ENCODE peak calls at places on chromosomes 16 and 17, in four cellular contexts. N is left lung; D is CD8-positive, alpha-beta T cell; G is mucosa of descending colon. P is an unnamed sample.

GRCh38 chr16:59046335-59046734 is 312.2 kb upstream of the GOT2 start:
- ATAC-seq in N (no peak), D (no peak), G (no peak), P (no peak)

GRCh38 chr17:2070241-2071023 is 15.5 kb downstream of the HIC1 start:
- ATAC-seq in N (no peak), D (peak; percentile 78), G (peak; percentile 7), P (no peak)

GRCh38 chr16:819336-819735 is 18.8 kb upstream of the GNG13 start:
- ATAC-seq in N (no peak), D (peak; percentile 94), G (no peak), P (no peak)

GRCh38 chr16:67562918-67563707 is 787 bp downstream of the CTCF start:
- ATAC-seq in N (peak; percentile 19), D (peak; percentile 18), G (peak; percentile 19), P (peak; percentile 14)

GRCh38 chr17:75338335-75338734 is 49.1 kb upstream of the SLC25A19 start:
- ATAC-seq in N (no peak), D (peak; percentile 45), G (peak; percentile 20), P (no peak)

GRCh38 chr17:51612692-51613091 is 352.3 kb downstream of the UTP18 start:
- ATAC-seq in N (no peak), D (no peak), G (no peak), P (no peak)

GRCh38 chr17:68491381-68491849 is 20.8 kb upstream of the PRKAR1A start:
- ATAC-seq in N (peak; percentile 85), D (no peak), G (peak; percentile 69), P (peak; percentile 51)

GRCh38 chr16:89506113-89506504 is 2.1 kb upstream of the SPG7 start:
- ATAC-seq in N (no peak), D (no peak), G (no peak), P (no peak)

GRCh38 chr16:2160915-2161551 is 5.5 kb downstream of the TRAF7 start:
- ATAC-seq in N (no peak), D (no peak), G (no peak), P (peak; percentile 1)

GRCh38 chr17:32862940-32863339 is 14.0 kb downstream of the MYO1D start:
- ATAC-seq in N (peak; percentile 91), D (no peak), G (peak; percentile 54), P (no peak)

GRCh38 chr17:40310882-40311391 is 2.0 kb downstream of the RARA start:
- ATAC-seq in N (no peak), D (no peak), G (no peak), P (no peak)

GRCh38 chr17:62800580-62800979 is 7.5 kb downstream of the MARCHF10 start:
- ATAC-seq in N (peak; percentile 95), D (no peak), G (peak; percentile 55), P (peak; percentile 67)

GRCh38 chr16:50334106-50334975 is 34.4 kb downstream of the BRD7 start:
- ATAC-seq in N (peak; percentile 59), D (no peak), G (peak; percentile 40), P (no peak)

GRCh38 chr16:79270011-79270410 is 330.5 kb downstream of the MAF start:
- ATAC-seq in N (no peak), D (no peak), G (no peak), P (no peak)

GRCh38 chr16:77585852-77586251 is 136.5 kb upstream of the NUDT7 start:
- ATAC-seq in N (no peak), D (no peak), G (no peak), P (peak; percentile 29)

GRCh38 chr16:88535181-88535856 is 34.9 kb upstream of the ZC3H18 start:
- ATAC-seq in N (peak; percentile 3), D (no peak), G (no peak), P (peak; percentile 1)

GRCh38 chr16:12002447-12003006 is 26.0 kb downstream of the SNX29 start:
- ATAC-seq in N (peak; percentile 33), D (no peak), G (no peak), P (peak; percentile 88)

GRCh38 chr16:71794018-71794417 is 14.6 kb downstream of the AP1G1 start:
- ATAC-seq in N (no peak), D (no peak), G (no peak), P (no peak)

GRCh38 chr17:9004132-9004960 is 17.0 kb upstream of the NTN1 start:
- ATAC-seq in N (peak; percentile 16), D (no peak), G (no peak), P (peak; percentile 15)

GRCh38 chr16:1412847-1413246 is 1.7 kb downstream of the UNKL start:
- ATAC-seq in N (no peak), D (no peak), G (no peak), P (no peak)

GRCh38 chr17:27457731-27458523 is 1.7 kb downstream of the KSR1 start:
- ATAC-seq in N (no peak), D (no peak), G (no peak), P (no peak)

GRCh38 chr16:28157768-28158535 is 53.8 kb downstream of the XPO6 start:
- ATAC-seq in N (peak; percentile 63), D (no peak), G (no peak), P (no peak)

GRCh38 chr16:67537270-67537635 is 8.6 kb downstream of the RIPOR1 start:
- ATAC-seq in N (peak; percentile 74), D (peak; percentile 51), G (peak; percentile 55), P (peak; percentile 62)

GRCh38 chr17:51166198-51166986 is at the start of gene NME2:
- ATAC-seq in N (peak; percentile 97), D (peak; percentile 69), G (peak; percentile 96), P (peak; percentile 96)

GRCh38 chr16:52563767-52564611 is 17.0 kb upstream of the TOX3 start:
- ATAC-seq in N (no peak), D (no peak), G (peak; percentile 40), P (no peak)

GRCh38 chr16:83994087-83994486 is 26.0 kb downstream of the NECAB2 start:
- ATAC-seq in N (peak; percentile 25), D (no peak), G (peak; percentile 13), P (peak; percentile 84)

GRCh38 chr16:12303649-12304048 is 327.1 kb downstream of the SNX29 start:
- ATAC-seq in N (no peak), D (no peak), G (no peak), P (peak; percentile 64)

GRCh38 chr17:81722184-81723120 is 10.4 kb downstream of the SLC25A10 start:
- ATAC-seq in N (peak; percentile 90), D (no peak), G (peak; percentile 89), P (peak; percentile 93)

GRCh38 chr17:61352408-61352770 is 47.3 kb upstream of the TBX2 start:
- ATAC-seq in N (peak; percentile 15), D (no peak), G (no peak), P (no peak)

GRCh38 chr17:44932096-44932495 is 15.5 kb downstream of the KIF18B start:
- ATAC-seq in N (no peak), D (no peak), G (no peak), P (no peak)

GRCh38 chr17:30716461-30717289 is 107.8 kb downstream of the CRLF3 start:
- ATAC-seq in N (no peak), D (no peak), G (no peak), P (no peak)